ENCODE peak calls at places on chromosomes 6 and 20, in eight cellular contexts. V is NCI-H1694 treated with DMSO at 0.1 percent for 48 hours; T is tibial artery; L is ovary; W is naive thymus-derived CD8-positive, alpha-beta T cell; K is C1 segment of cervical spinal cord; U is heart right ventricle; B is neural crest cell. G is an unnamed sample.

GRCh38 chr6:89952361-89952680 is 58.1 kb downstream of the GJA10 start:
- DNase-seq in B (no peak), U (no peak), K (no peak), T (no peak), V (no peak), W (no peak), L (no peak), G (no peak)

GRCh38 chr6:40912158-40912946 is 126.7 kb downstream of the UNC5CL start:
- DNase-seq in T (no peak), W (no peak), U (no peak), L (no peak), K (no peak), V (peak; percentile 83), B (no peak), G (peak; percentile 89)

GRCh38 chr20:58942549-58942948 is 38.5 kb upstream of the NELFCD start:
- DNase-seq in L (no peak), V (no peak), B (no peak), K (no peak), U (no peak), W (no peak), T (no peak), G (no peak)

GRCh38 chr20:56328861-56329260 is 29.9 kb upstream of the FAM210B start:
- DNase-seq in V (no peak), W (no peak), U (no peak), B (peak; percentile 30), K (no peak), T (no peak), L (no peak), G (no peak)

GRCh38 chr6:169950558-169950957 is 199.1 kb downstream of the ERMARD start:
- DNase-seq in K (no peak), U (no peak), T (no peak), L (no peak), W (peak; percentile 52), V (peak; percentile 43), B (no peak), G (no peak)

GRCh38 chr6:27890351-27891299 is 21.6 kb downstream of the OR2B2 start:
- DNase-seq in W (peak; percentile 72), B (peak; percentile 57), U (peak; percentile 33), V (no peak), L (no peak), T (no peak), K (no peak), G (no peak)

GRCh38 chr20:61355096-61355495 is 103.0 kb downstream of the CDH4 start:
- DNase-seq in T (no peak), U (no peak), V (no peak), K (no peak), B (no peak), L (no peak), W (no peak), G (no peak)

GRCh38 chr20:63208346-63208924 is 7.5 kb downstream of the YTHDF1 start:
- DNase-seq in T (no peak), W (no peak), U (no peak), L (no peak), B (no peak), K (no peak), V (no peak), G (no peak)

GRCh38 chr6:142853244-142854180 is 91.5 kb downstream of the HIVEP2 start:
- DNase-seq in W (no peak), K (no peak), U (no peak), V (no peak), T (no peak), L (no peak), B (no peak), G (no peak)

GRCh38 chr20:37915800-37916570 is 13.1 kb downstream of the VSTM2L start:
- DNase-seq in K (no peak), L (peak; percentile 36), T (no peak), U (no peak), W (no peak), V (peak; percentile 30), B (no peak), G (peak; percentile 93)

GRCh38 chr6:158081657-158081935 is 86.5 kb downstream of the SERAC1 start:
- DNase-seq in L (no peak), T (no peak), B (no peak), K (no peak), V (no peak), U (no peak), W (no peak), G (no peak)

GRCh38 chr6:799769-800168 is 106.8 kb upstream of the EXOC2 start:
- DNase-seq in K (no peak), B (no peak), V (no peak), W (no peak), T (no peak), U (no peak), L (no peak), G (no peak)

GRCh38 chr20:61310954-61311353 is 58.9 kb downstream of the CDH4 start:
- DNase-seq in B (no peak), U (no peak), V (no peak), T (no peak), L (no peak), K (no peak), W (no peak), G (no peak)

GRCh38 chr6:31356216-31356945 is 598 bp downstream of the HLA-B start:
- DNase-seq in L (peak; percentile 72), K (no peak), V (no peak), W (peak; percentile 45), U (peak; percentile 60), T (peak; percentile 52), B (no peak), G (no peak)

GRCh38 chr6:15487262-15487661 is 175.6 kb downstream of the DTNBP1 start:
- DNase-seq in V (no peak), U (no peak), T (no peak), K (no peak), L (no peak), B (no peak), W (no peak), G (no peak)

GRCh38 chr6:116557863-116558262 is 4.3 kb downstream of the CALHM4 start:
- DNase-seq in T (no peak), K (no peak), B (no peak), L (no peak), U (no peak), V (no peak), W (no peak), G (no peak)

GRCh38 chr20:63697357-63697867 is 960 bp downstream of the TNFRSF6B start:
- DNase-seq in L (no peak), T (peak; percentile 19), U (peak; percentile 21), B (no peak), W (no peak), V (no peak), K (no peak), G (no peak)

GRCh38 chr20:9302073-9302425 is 212.3 kb upstream of the LAMP5 start:
- DNase-seq in B (no peak), U (no peak), V (no peak), W (no peak), K (no peak), T (no peak), L (no peak), G (no peak)

GRCh38 chr6:31701666-31702420 is 1.3 kb downstream of the ABHD16A start:
- DNase-seq in T (no peak), K (no peak), V (peak; percentile 5), W (no peak), L (no peak), U (peak; percentile 43), B (no peak), G (peak; percentile 53)

GRCh38 chr6:144334150-144334708 is 49.1 kb downstream of the UTRN start:
- DNase-seq in B (no peak), V (no peak), K (no peak), W (peak; percentile 80), U (no peak), L (no peak), T (no peak), G (no peak)

GRCh38 chr6:116444092-116444491 is 17.1 kb upstream of the CALHM6 start:
- DNase-seq in U (no peak), T (no peak), B (no peak), K (no peak), W (no peak), L (no peak), V (peak; percentile 18), G (no peak)

GRCh38 chr6:64505312-64505711 is 869.7 kb downstream of the PHF3 start:
- DNase-seq in B (peak; percentile 24), K (no peak), T (no peak), L (no peak), W (no peak), U (no peak), V (no peak), G (no peak)

GRCh38 chr6:166572370-166573261 is 13.9 kb downstream of the RAMACL start:
- DNase-seq in B (no peak), W (no peak), L (no peak), U (no peak), K (no peak), V (no peak), T (no peak), G (no peak)

GRCh38 chr6:105598264-105598663 is 195.4 kb upstream of the PREP start:
- DNase-seq in W (no peak), V (no peak), U (no peak), K (no peak), T (no peak), L (no peak), B (no peak), G (no peak)